ENCODE peak calls at places on chromosomes 11 and 22, in four cellular contexts. One of them, this sample, is unnamed.

GRCh38 chr11:2473361-2474058 is 28.7 kb downstream of the KCNQ1 start:
- DNase-seq in PC-9: no peak
- DNase-seq in hepatocyte: no peak
- DNase-seq in IMR-90: no peak
- DNase-seq in this sample: peak; percentile 8

GRCh38 chr11:119493712-119494111 is 70.7 kb upstream of the THY1 start:
- DNase-seq in PC-9: peak; percentile 53
- DNase-seq in hepatocyte: peak; percentile 88
- DNase-seq in IMR-90: peak; percentile 25
- DNase-seq in this sample: no peak

GRCh38 chr11:8913961-8914660 is 3.1 kb downstream of the AKIP1 start:
- DNase-seq in PC-9: no peak
- DNase-seq in hepatocyte: peak; percentile 58
- DNase-seq in IMR-90: peak; percentile 39
- DNase-seq in this sample: no peak

GRCh38 chr11:113546757-113547507 is 71.7 kb upstream of the DRD2 start:
- DNase-seq in PC-9: no peak
- DNase-seq in hepatocyte: no peak
- DNase-seq in IMR-90: peak; percentile 61
- DNase-seq in this sample: no peak

GRCh38 chr11:64814712-64815187 is 4.4 kb upstream of the MEN1 start:
- DNase-seq in PC-9: no peak
- DNase-seq in hepatocyte: no peak
- DNase-seq in IMR-90: no peak
- DNase-seq in this sample: no peak

GRCh38 chr11:64560941-64561340 is 30.1 kb upstream of the SLC22A12 start:
- DNase-seq in PC-9: no peak
- DNase-seq in hepatocyte: no peak
- DNase-seq in IMR-90: no peak
- DNase-seq in this sample: no peak

GRCh38 chr11:122795281-122795680 is 43.0 kb upstream of the CRTAM start:
- DNase-seq in PC-9: no peak
- DNase-seq in hepatocyte: no peak
- DNase-seq in IMR-90: no peak
- DNase-seq in this sample: no peak

GRCh38 chr11:69040581-69041260 is 8.0 kb upstream of the TPCN2 start:
- DNase-seq in PC-9: no peak
- DNase-seq in hepatocyte: no peak
- DNase-seq in IMR-90: peak; percentile 86
- DNase-seq in this sample: no peak

GRCh38 chr11:115980747-115981475 is 476.7 kb upstream of the CADM1 start:
- DNase-seq in PC-9: no peak
- DNase-seq in hepatocyte: no peak
- DNase-seq in IMR-90: no peak
- DNase-seq in this sample: no peak

GRCh38 chr11:66100272-66101037 is 30.4 kb downstream of the PACS1 start:
- DNase-seq in PC-9: no peak
- DNase-seq in hepatocyte: no peak
- DNase-seq in IMR-90: no peak
- DNase-seq in this sample: no peak

GRCh38 chr11:132022718-132023117 is 652.3 kb downstream of the NTM start:
- DNase-seq in PC-9: no peak
- DNase-seq in hepatocyte: no peak
- DNase-seq in IMR-90: peak; percentile 81
- DNase-seq in this sample: no peak

GRCh38 chr11:129375731-129376657 is at the start of gene BARX2:
- DNase-seq in PC-9: peak; percentile 78
- DNase-seq in hepatocyte: peak; percentile 89
- DNase-seq in IMR-90: peak; percentile 54
- DNase-seq in this sample: no peak

GRCh38 chr22:40043086-40043485 is 48.3 kb downstream of the FAM83F start:
- DNase-seq in PC-9: no peak
- DNase-seq in hepatocyte: peak; percentile 7
- DNase-seq in IMR-90: no peak
- DNase-seq in this sample: no peak

GRCh38 chr22:31099386-31099785 is 8.0 kb downstream of the SELENOM start:
- DNase-seq in PC-9: no peak
- DNase-seq in hepatocyte: peak; percentile 13
- DNase-seq in IMR-90: peak; percentile 40
- DNase-seq in this sample: no peak

GRCh38 chr11:113462830-113463229 is 12.4 kb downstream of the DRD2 start:
- DNase-seq in PC-9: no peak
- DNase-seq in hepatocyte: no peak
- DNase-seq in IMR-90: no peak
- DNase-seq in this sample: no peak

GRCh38 chr11:33005175-33005574 is 10.5 kb upstream of the DEPDC7 start:
- DNase-seq in PC-9: no peak
- DNase-seq in hepatocyte: no peak
- DNase-seq in IMR-90: no peak
- DNase-seq in this sample: no peak

GRCh38 chr11:14075118-14075601 is 112.6 kb downstream of the SPON1 start:
- DNase-seq in PC-9: no peak
- DNase-seq in hepatocyte: no peak
- DNase-seq in IMR-90: no peak
- DNase-seq in this sample: no peak

GRCh38 chr11:2313051-2313951 is 11.5 kb downstream of the TSPAN32 start:
- DNase-seq in PC-9: no peak
- DNase-seq in hepatocyte: no peak
- DNase-seq in IMR-90: no peak
- DNase-seq in this sample: no peak

GRCh38 chr11:47302853-47303252 is 32.9 kb downstream of the MADD start:
- DNase-seq in PC-9: no peak
- DNase-seq in hepatocyte: no peak
- DNase-seq in IMR-90: no peak
- DNase-seq in this sample: no peak

GRCh38 chr11:103773537-103773936 is 262.9 kb upstream of the DDI1 start:
- DNase-seq in PC-9: no peak
- DNase-seq in hepatocyte: no peak
- DNase-seq in IMR-90: no peak
- DNase-seq in this sample: no peak

GRCh38 chr22:45887202-45888131 is 89.5 kb downstream of the WNT7B start:
- DNase-seq in PC-9: peak; percentile 96
- DNase-seq in hepatocyte: no peak
- DNase-seq in IMR-90: no peak
- DNase-seq in this sample: no peak

GRCh38 chr11:128772814-128773213 is 78.9 kb downstream of the FLI1 start:
- DNase-seq in PC-9: no peak
- DNase-seq in hepatocyte: no peak
- DNase-seq in IMR-90: no peak
- DNase-seq in this sample: no peak

GRCh38 chr11:78575478-78575877 is 814 bp upstream of the NARS2 start:
- DNase-seq in PC-9: no peak
- DNase-seq in hepatocyte: peak; percentile 9
- DNase-seq in IMR-90: no peak
- DNase-seq in this sample: no peak

GRCh38 chr22:36662981-36663380 is 40.6 kb downstream of the CACNG2 start:
- DNase-seq in PC-9: no peak
- DNase-seq in hepatocyte: no peak
- DNase-seq in IMR-90: no peak
- DNase-seq in this sample: no peak
- TF ChIP-seq CTCF in PC-9: no peak
- TF ChIP-seq CTCF in hepatocyte: no peak
- TF ChIP-seq CTCF in IMR-90: no peak
- TF ChIP-seq CTCF in this sample: no peak

DNA sequence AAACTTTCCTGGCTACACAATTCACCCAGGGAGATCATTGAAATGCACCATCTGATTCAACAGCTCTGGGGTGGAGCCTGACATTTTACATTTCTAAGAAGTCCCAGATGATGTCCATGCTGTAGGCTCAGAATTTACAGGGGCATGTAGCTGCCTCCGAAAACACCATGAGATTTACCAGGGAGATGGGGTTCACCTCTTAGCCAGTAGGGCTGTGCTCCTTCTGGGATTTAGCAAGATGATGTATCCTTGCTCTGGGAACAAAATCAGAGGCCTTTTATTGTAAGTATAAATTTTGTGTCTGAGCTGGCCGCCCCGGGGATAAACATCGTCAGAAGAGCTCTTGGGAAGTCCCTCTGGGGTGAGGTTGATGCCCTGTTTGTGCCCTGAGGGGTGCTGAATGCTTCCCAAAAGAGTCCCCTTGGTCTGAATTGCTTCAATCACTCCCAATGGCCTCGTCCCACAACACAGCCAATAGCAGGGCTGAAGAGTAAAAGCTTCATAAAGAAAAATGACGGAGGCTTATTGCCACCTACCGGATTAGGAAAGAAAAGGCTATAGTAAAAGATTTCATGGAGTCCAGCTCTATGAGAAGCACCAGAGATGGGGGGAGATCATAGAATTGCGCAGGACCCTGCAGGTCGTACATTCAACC is 33.4 kb upstream of the API5 start:
- DNase-seq in PC-9: no peak
- DNase-seq in hepatocyte: peak; percentile 45
- DNase-seq in IMR-90: peak; percentile 23
- DNase-seq in this sample: no peak
- TF ChIP-seq CTCF in PC-9: peak; percentile 67
- TF ChIP-seq CTCF in hepatocyte: peak; percentile 60
- TF ChIP-seq CTCF in IMR-90: peak; percentile 53
- TF ChIP-seq CTCF in this sample: no peak

GRCh38 chr11:35145249-35145648 is 6.3 kb downstream of the CD44 start:
- DNase-seq in PC-9: peak; percentile 73
- DNase-seq in hepatocyte: no peak
- DNase-seq in IMR-90: peak; percentile 60
- DNase-seq in this sample: no peak
- TF ChIP-seq CTCF in PC-9: no peak
- TF ChIP-seq CTCF in hepatocyte: no peak
- TF ChIP-seq CTCF in IMR-90: no peak
- TF ChIP-seq CTCF in this sample: no peak

DNA sequence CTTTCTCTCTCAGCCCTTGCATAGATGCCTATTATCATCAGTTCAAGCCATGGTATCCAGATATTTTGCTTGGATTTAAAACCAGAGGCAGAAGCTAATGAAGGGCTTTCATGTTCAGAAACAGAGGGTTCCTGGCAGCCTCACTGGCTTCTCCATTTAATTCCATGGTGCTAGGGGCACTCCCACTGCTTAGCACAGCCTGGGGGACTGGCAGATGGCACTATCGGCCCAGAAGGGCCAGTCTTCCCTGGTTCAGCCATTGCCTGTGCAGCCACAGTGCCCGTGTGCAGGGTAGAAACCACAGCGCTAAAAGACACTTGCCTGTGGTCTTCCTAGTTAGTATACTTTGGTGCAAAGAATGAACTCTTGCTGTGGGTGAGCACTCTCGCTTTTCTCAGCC is 111.5 kb downstream of the LDLRAD3 start:
- DNase-seq in PC-9: no peak
- DNase-seq in hepatocyte: no peak
- DNase-seq in IMR-90: no peak
- DNase-seq in this sample: no peak
- TF ChIP-seq CTCF in PC-9: no peak
- TF ChIP-seq CTCF in hepatocyte: no peak
- TF ChIP-seq CTCF in IMR-90: no peak
- TF ChIP-seq CTCF in this sample: no peak